ENCODE peak calls at places on chromosome 22, in four cellular contexts. One of them, this sample, is unnamed.

GRCh38 chr22:18023509-18024275 is 669 bp downstream of the MICAL3 start:
- DNase-seq in NCI-H774: peak; percentile 32
- DNase-seq in activated T-helper 1 cell treated with anti-CD3 and anti-CD28 coated beads, Interleukin-12 subunit alpha, Interleukin-12 subunit beta, Interleukin-2, Interleukin-4 antibody, amounts not matched to agents 30 ng/mL and 10 ng/mL and 1 ng/mL, durations not matched to agents 14 hours and 24 hours and 36 hours: peak; percentile 2
- DNase-seq in retina: peak; percentile 91
- DNase-seq in this sample: no peak

GRCh38 chr22:50044485-50045143 is 13.5 kb downstream of the TTLL8 start:
- DNase-seq in NCI-H774: no peak
- DNase-seq in activated T-helper 1 cell treated with anti-CD3 and anti-CD28 coated beads, Interleukin-12 subunit alpha, Interleukin-12 subunit beta, Interleukin-2, Interleukin-4 antibody, amounts not matched to agents 30 ng/mL and 10 ng/mL and 1 ng/mL, durations not matched to agents 14 hours and 24 hours and 36 hours: no peak
- DNase-seq in retina: no peak
- DNase-seq in this sample: no peak

GRCh38 chr22:44212936-44213335 is 32.2 kb downstream of the PARVG start:
- DNase-seq in NCI-H774: no peak
- DNase-seq in activated T-helper 1 cell treated with anti-CD3 and anti-CD28 coated beads, Interleukin-12 subunit alpha, Interleukin-12 subunit beta, Interleukin-2, Interleukin-4 antibody, amounts not matched to agents 30 ng/mL and 10 ng/mL and 1 ng/mL, durations not matched to agents 14 hours and 24 hours and 36 hours: no peak
- DNase-seq in retina: no peak
- DNase-seq in this sample: no peak

GRCh38 chr22:24289781-24290181 is 19.1 kb downstream of the SPECC1L start:
- DNase-seq in NCI-H774: no peak
- DNase-seq in activated T-helper 1 cell treated with anti-CD3 and anti-CD28 coated beads, Interleukin-12 subunit alpha, Interleukin-12 subunit beta, Interleukin-2, Interleukin-4 antibody, amounts not matched to agents 30 ng/mL and 10 ng/mL and 1 ng/mL, durations not matched to agents 14 hours and 24 hours and 36 hours: no peak
- DNase-seq in retina: peak; percentile 43
- DNase-seq in this sample: no peak

GRCh38 chr22:36585841-36586240 is 56.9 kb upstream of the EIF3D start:
- DNase-seq in NCI-H774: no peak
- DNase-seq in activated T-helper 1 cell treated with anti-CD3 and anti-CD28 coated beads, Interleukin-12 subunit alpha, Interleukin-12 subunit beta, Interleukin-2, Interleukin-4 antibody, amounts not matched to agents 30 ng/mL and 10 ng/mL and 1 ng/mL, durations not matched to agents 14 hours and 24 hours and 36 hours: no peak
- DNase-seq in retina: no peak
- DNase-seq in this sample: no peak

GRCh38 chr22:30240541-30241417 is 5.8 kb downstream of the LIF start:
- DNase-seq in NCI-H774: no peak
- DNase-seq in activated T-helper 1 cell treated with anti-CD3 and anti-CD28 coated beads, Interleukin-12 subunit alpha, Interleukin-12 subunit beta, Interleukin-2, Interleukin-4 antibody, amounts not matched to agents 30 ng/mL and 10 ng/mL and 1 ng/mL, durations not matched to agents 14 hours and 24 hours and 36 hours: no peak
- DNase-seq in retina: no peak
- DNase-seq in this sample: no peak

GRCh38 chr22:46240073-46240472 is 10.0 kb downstream of the CDPF1 start:
- DNase-seq in NCI-H774: no peak
- DNase-seq in activated T-helper 1 cell treated with anti-CD3 and anti-CD28 coated beads, Interleukin-12 subunit alpha, Interleukin-12 subunit beta, Interleukin-2, Interleukin-4 antibody, amounts not matched to agents 30 ng/mL and 10 ng/mL and 1 ng/mL, durations not matched to agents 14 hours and 24 hours and 36 hours: no peak
- DNase-seq in retina: no peak
- DNase-seq in this sample: no peak

GRCh38 chr22:30116362-30117117 is 36.3 kb downstream of the HORMAD2 start:
- DNase-seq in NCI-H774: no peak
- DNase-seq in activated T-helper 1 cell treated with anti-CD3 and anti-CD28 coated beads, Interleukin-12 subunit alpha, Interleukin-12 subunit beta, Interleukin-2, Interleukin-4 antibody, amounts not matched to agents 30 ng/mL and 10 ng/mL and 1 ng/mL, durations not matched to agents 14 hours and 24 hours and 36 hours: no peak
- DNase-seq in retina: no peak
- DNase-seq in this sample: no peak

GRCh38 chr22:31269892-31270574 is 22.3 kb downstream of the PIK3IP1 start:
- DNase-seq in NCI-H774: no peak
- DNase-seq in activated T-helper 1 cell treated with anti-CD3 and anti-CD28 coated beads, Interleukin-12 subunit alpha, Interleukin-12 subunit beta, Interleukin-2, Interleukin-4 antibody, amounts not matched to agents 30 ng/mL and 10 ng/mL and 1 ng/mL, durations not matched to agents 14 hours and 24 hours and 36 hours: no peak
- DNase-seq in retina: no peak
- DNase-seq in this sample: no peak

GRCh38 chr22:26466196-26466595 is 17.4 kb downstream of the HPS4 start:
- DNase-seq in NCI-H774: no peak
- DNase-seq in activated T-helper 1 cell treated with anti-CD3 and anti-CD28 coated beads, Interleukin-12 subunit alpha, Interleukin-12 subunit beta, Interleukin-2, Interleukin-4 antibody, amounts not matched to agents 30 ng/mL and 10 ng/mL and 1 ng/mL, durations not matched to agents 14 hours and 24 hours and 36 hours: no peak
- DNase-seq in retina: no peak
- DNase-seq in this sample: no peak

GRCh38 chr22:42179616-42180015 is 49.0 kb upstream of the CYP2D6 start:
- DNase-seq in NCI-H774: no peak
- DNase-seq in activated T-helper 1 cell treated with anti-CD3 and anti-CD28 coated beads, Interleukin-12 subunit alpha, Interleukin-12 subunit beta, Interleukin-2, Interleukin-4 antibody, amounts not matched to agents 30 ng/mL and 10 ng/mL and 1 ng/mL, durations not matched to agents 14 hours and 24 hours and 36 hours: no peak
- DNase-seq in retina: no peak
- DNase-seq in this sample: no peak

GRCh38 chr22:43471186-43471585 is 59.4 kb downstream of the MPPED1 start:
- DNase-seq in NCI-H774: no peak
- DNase-seq in activated T-helper 1 cell treated with anti-CD3 and anti-CD28 coated beads, Interleukin-12 subunit alpha, Interleukin-12 subunit beta, Interleukin-2, Interleukin-4 antibody, amounts not matched to agents 30 ng/mL and 10 ng/mL and 1 ng/mL, durations not matched to agents 14 hours and 24 hours and 36 hours: no peak
- DNase-seq in retina: no peak
- DNase-seq in this sample: no peak

GRCh38 chr22:20991252-20992055 is 9.4 kb downstream of the LZTR1 start:
- DNase-seq in NCI-H774: no peak
- DNase-seq in activated T-helper 1 cell treated with anti-CD3 and anti-CD28 coated beads, Interleukin-12 subunit alpha, Interleukin-12 subunit beta, Interleukin-2, Interleukin-4 antibody, amounts not matched to agents 30 ng/mL and 10 ng/mL and 1 ng/mL, durations not matched to agents 14 hours and 24 hours and 36 hours: no peak
- DNase-seq in retina: no peak
- DNase-seq in this sample: no peak

GRCh38 chr22:38205261-38206128 is 3.7 kb downstream of the MAFF start:
- DNase-seq in NCI-H774: no peak
- DNase-seq in activated T-helper 1 cell treated with anti-CD3 and anti-CD28 coated beads, Interleukin-12 subunit alpha, Interleukin-12 subunit beta, Interleukin-2, Interleukin-4 antibody, amounts not matched to agents 30 ng/mL and 10 ng/mL and 1 ng/mL, durations not matched to agents 14 hours and 24 hours and 36 hours: no peak
- DNase-seq in retina: no peak
- DNase-seq in this sample: no peak